ENCODE peak calls at places on chromosomes 16 and 17, in six cellular contexts. N is IMR-90, L is transverse colon, T is heart left ventricle, M is A549, J is H1. R is an unnamed sample.

GRCh38 chr16:26005336-26005735 is 313.6 kb downstream of the HS3ST4 start:
- DNase-seq in N (no peak), T (no peak), M (no peak), J (no peak), L (no peak), R (no peak)

GRCh38 chr16:77675464-77676324 is 46.6 kb upstream of the NUDT7 start:
- DNase-seq in J (peak), T (peak), M (peak), L (peak), N (peak), R (peak)

GRCh38 chr16:71288570-71288889 is 672 bp downstream of the CMTR2 start:
- DNase-seq in T (no peak), M (no peak), J (no peak), L (no peak), N (peak), R (no peak)

GRCh38 chr16:67541391-67542263 is 13.0 kb downstream of the RIPOR1 start:
- DNase-seq in M (peak), N (peak), T (no peak), L (peak), J (no peak), R (no peak)

GRCh38 chr17:81685108-81685507 is 1.3 kb downstream of the HGS start:
- DNase-seq in T (no peak), J (no peak), L (no peak), M (peak), N (peak), R (peak)

GRCh38 chr16:74465851-74466685 is 44.8 kb upstream of the CLEC18B start:
- DNase-seq in N (no peak), J (no peak), M (no peak), L (no peak), T (no peak), R (no peak)

GRCh38 chr17:45316271-45317112 is at the start of gene MAP3K14:
- DNase-seq in L (peak), M (no peak), N (peak), J (no peak), T (peak), R (peak)

GRCh38 chr17:3531266-3532101 is 26.1 kb downstream of the TRPV3 start:
- DNase-seq in L (no peak), M (no peak), N (no peak), J (no peak), T (no peak), R (peak)

GRCh38 chr17:19716108-19717030 is at the start of gene SLC47A2:
- DNase-seq in J (no peak), N (no peak), L (no peak), M (no peak), T (no peak), R (no peak)

GRCh38 chr16:57994361-57994760 is 6.1 kb downstream of the ZNF319 start:
- DNase-seq in T (no peak), N (no peak), L (no peak), M (no peak), J (no peak), R (no peak)

GRCh38 chr17:14004927-14005630 is 64.2 kb upstream of the COX10 start:
- DNase-seq in N (no peak), J (no peak), T (no peak), L (no peak), M (no peak), R (no peak)

GRCh38 chr17:44202756-44203155 is 3.1 kb upstream of the ATXN7L3 start:
- DNase-seq in N (no peak), M (no peak), L (no peak), J (no peak), T (no peak), R (no peak)

GRCh38 chr16:90061437-90061836 is 15.7 kb downstream of the PRDM7 start:
- DNase-seq in N (peak), T (no peak), M (no peak), L (no peak), J (no peak), R (no peak)

GRCh38 chr16:9042943-9043680 is 48.3 kb upstream of the HAPSTR1 start:
- DNase-seq in N (peak), T (no peak), M (no peak), L (no peak), J (no peak), R (no peak)

GRCh38 chr16:47778106-47778803 is 317.1 kb downstream of the PHKB start:
- DNase-seq in N (no peak), T (no peak), M (no peak), J (no peak), L (no peak), R (no peak)

GRCh38 chr16:3988824-3989223 is 108.3 kb upstream of the CREBBP start:
- DNase-seq in L (no peak), N (no peak), M (no peak), T (no peak), J (no peak), R (no peak)

GRCh38 chr17:32553168-32553567 is 66.4 kb downstream of the CDK5R1 start:
- DNase-seq in M (no peak), T (no peak), J (no peak), N (no peak), L (no peak), R (no peak)

GRCh38 chr16:73956592-73957495 is 339.8 kb upstream of the PSMD7 start:
- DNase-seq in L (peak), M (peak), N (peak), J (no peak), T (peak), R (peak)

GRCh38 chr17:76080207-76080933 is 1.4 kb downstream of the ZACN start:
- DNase-seq in J (no peak), M (no peak), T (no peak), L (no peak), N (no peak), R (no peak)

GRCh38 chr17:73827627-73828241 is 183.5 kb upstream of the SDK2 start:
- DNase-seq in T (no peak), L (peak), M (no peak), N (no peak), J (peak), R (no peak)

GRCh38 chr17:45868276-45868675 is 23.6 kb downstream of the SPPL2C start:
- DNase-seq in T (no peak), J (no peak), M (no peak), N (no peak), L (no peak), R (no peak)

DNA sequence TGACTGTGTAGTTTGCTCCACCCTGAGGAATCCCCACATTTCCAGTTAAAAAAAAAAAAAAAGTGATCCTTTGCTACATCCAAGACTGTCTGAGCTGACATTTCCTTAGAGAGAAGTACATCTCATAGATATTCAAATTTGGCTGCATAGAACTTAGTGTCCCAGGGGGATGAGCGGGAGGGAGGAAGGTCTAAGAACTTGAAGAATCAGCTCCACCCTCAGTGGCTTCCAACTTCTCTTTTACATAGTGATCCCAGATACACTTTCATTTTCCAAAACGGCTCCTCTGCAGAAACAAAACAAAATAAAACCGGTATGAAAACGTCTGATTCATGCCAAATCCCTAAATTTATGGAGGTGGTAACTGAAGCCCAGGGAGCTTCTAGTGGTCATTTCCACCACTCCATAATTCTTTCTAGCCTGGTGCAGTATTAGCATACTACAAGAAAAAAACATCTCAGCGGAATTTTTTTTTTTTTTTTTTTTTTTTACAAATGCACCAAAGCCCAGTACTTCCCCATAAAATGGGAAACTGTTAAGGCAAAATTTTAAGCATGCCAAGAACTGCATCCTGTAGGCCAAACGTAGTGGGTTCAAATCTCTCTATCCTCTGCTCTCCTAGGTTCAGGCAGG is 29.4 kb downstream of the MAF start:
- DNase-seq in M (no peak), N (no peak), J (no peak), T (peak), L (no peak), R (no peak)
- H3K4me3 ChIP-seq in M (no peak), N (no peak), J (no peak), T (peak), L (no peak), R (no peak)

GRCh38 chr16:85151603-85152413 is 39.5 kb upstream of the CIBAR2 start:
- DNase-seq in N (peak), L (peak), M (no peak), T (peak), J (no peak), R (peak)

GRCh38 chr16:85153046-85153445 is 40.8 kb upstream of the CIBAR2 start:
- DNase-seq in N (no peak), T (no peak), M (no peak), J (no peak), L (no peak), R (no peak)

GRCh38 chr16:85152414-85153030 is 40.2 kb upstream of the CIBAR2 start:
- DNase-seq in M (no peak), L (no peak), T (no peak), J (no peak), N (no peak), R (no peak)

GRCh38 chr16:85151079-85151602 is 38.9 kb upstream of the CIBAR2 start:
- DNase-seq in L (no peak), J (no peak), M (no peak), N (no peak), T (no peak), R (no peak)

GRCh38 chr16:85153656-85154091 is 41.4 kb upstream of the CIBAR2 start:
- DNase-seq in T (peak), M (no peak), L (no peak), J (no peak), N (no peak), R (no peak)
- TF ChIP-seq POLR2A in T (no peak), M (no peak), L (no peak), J (no peak), N (no peak), R (no peak)

DNA sequence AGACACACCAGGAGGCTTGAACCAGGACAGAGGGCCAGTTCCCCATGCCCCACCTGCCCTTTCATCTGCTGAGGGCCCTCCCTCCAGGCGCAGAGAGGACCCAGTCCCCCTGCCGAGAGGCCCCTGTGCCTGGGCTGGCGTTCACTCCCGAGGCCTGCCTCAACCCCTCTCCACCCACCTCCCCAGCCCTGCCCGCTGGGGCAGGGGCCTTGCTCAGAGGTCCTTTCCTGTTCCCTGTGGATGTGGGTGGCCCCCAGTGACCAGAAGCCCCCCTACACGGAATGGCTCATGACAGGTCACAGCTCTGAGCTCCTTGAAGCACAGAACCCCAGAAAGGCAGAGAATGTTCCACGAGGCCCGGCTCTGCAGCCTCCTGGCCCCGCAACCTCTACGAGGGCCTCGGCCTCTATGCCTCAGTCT is 6.7 kb downstream of the TMC6 start:
- DNase-seq in N (no peak), M (no peak), T (no peak), J (no peak), L (no peak), R (no peak)
- H3K27ac ChIP-seq in N (no peak), M (no peak), T (no peak), J (no peak), L (peak), R (no peak)

GRCh38 chr17:43010667-43011308 is 4.2 kb downstream of the IFI35 start:
- DNase-seq in N (no peak), M (no peak), J (no peak), T (no peak), L (peak), R (peak)
- H3K4me3 ChIP-seq in N (no peak), M (no peak), J (no peak), T (no peak), L (no peak), R (no peak)